ENCODE peak calls at places on chromosomes 7 and 10, in five cellular contexts. One of them, this sample, is unnamed.

GRCh38 chr7:30226593-30227268 is 57.7 kb upstream of the ZNRF2 start:
- DNase-seq in NB4: no peak
- DNase-seq in tibial artery: no peak
- DNase-seq in fibroblast of lung: no peak
- DNase-seq in cardiac fibroblast: no peak
- DNase-seq in this sample: no peak

GRCh38 chr7:44376429-44377133 is 51.2 kb upstream of the CAMK2B start:
- DNase-seq in NB4: no peak
- DNase-seq in cardiac fibroblast: no peak
- DNase-seq in fibroblast of lung: no peak
- DNase-seq in tibial artery: no peak
- DNase-seq in this sample: no peak

GRCh38 chr10:17409170-17409733 is 45.1 kb downstream of the ST8SIA6 start:
- DNase-seq in cardiac fibroblast: peak; percentile 39
- DNase-seq in tibial artery: no peak
- DNase-seq in NB4: no peak
- DNase-seq in fibroblast of lung: peak; percentile 20
- DNase-seq in this sample: peak; percentile 6

GRCh38 chr10:35129185-35129674 is 2.6 kb downstream of the CREM start:
- DNase-seq in cardiac fibroblast: no peak
- DNase-seq in NB4: no peak
- DNase-seq in fibroblast of lung: no peak
- DNase-seq in tibial artery: no peak
- DNase-seq in this sample: no peak

GRCh38 chr7:68805159-68805558 is 793.1 kb upstream of the AUTS2 start:
- DNase-seq in tibial artery: no peak
- DNase-seq in cardiac fibroblast: no peak
- DNase-seq in fibroblast of lung: no peak
- DNase-seq in NB4: no peak
- DNase-seq in this sample: peak; percentile 40

GRCh38 chr10:43683451-43684197 is 34.9 kb upstream of the ZNF32 start:
- DNase-seq in cardiac fibroblast: peak; percentile 22
- DNase-seq in tibial artery: no peak
- DNase-seq in fibroblast of lung: no peak
- DNase-seq in NB4: peak; percentile 49
- DNase-seq in this sample: no peak

GRCh38 chr7:12133865-12134264 is 77.2 kb upstream of the TMEM106B start:
- DNase-seq in fibroblast of lung: no peak
- DNase-seq in NB4: no peak
- DNase-seq in tibial artery: no peak
- DNase-seq in cardiac fibroblast: no peak
- DNase-seq in this sample: no peak

GRCh38 chr7:157991351-157991750 is 596.3 kb downstream of the PTPRN2 start:
- DNase-seq in cardiac fibroblast: no peak
- DNase-seq in tibial artery: no peak
- DNase-seq in fibroblast of lung: no peak
- DNase-seq in NB4: no peak
- DNase-seq in this sample: no peak

GRCh38 chr7:133724148-133724547 is 403.0 kb upstream of the LRGUK start:
- DNase-seq in tibial artery: no peak
- DNase-seq in fibroblast of lung: no peak
- DNase-seq in NB4: no peak
- DNase-seq in cardiac fibroblast: no peak
- DNase-seq in this sample: no peak

GRCh38 chr7:18064242-18064838 is 36.7 kb upstream of the PRPS1L1 start:
- DNase-seq in fibroblast of lung: no peak
- DNase-seq in tibial artery: no peak
- DNase-seq in NB4: peak; percentile 50
- DNase-seq in cardiac fibroblast: peak; percentile 29
- DNase-seq in this sample: peak; percentile 5

GRCh38 chr10:56823849-56824248 is 462.8 kb upstream of the ZWINT start:
- DNase-seq in NB4: peak; percentile 46
- DNase-seq in tibial artery: no peak
- DNase-seq in fibroblast of lung: no peak
- DNase-seq in cardiac fibroblast: no peak
- DNase-seq in this sample: no peak

GRCh38 chr7:1533569-1534329 is 3.2 kb downstream of the MAFK start:
- DNase-seq in NB4: no peak
- DNase-seq in tibial artery: peak; percentile 64
- DNase-seq in fibroblast of lung: peak; percentile 80
- DNase-seq in cardiac fibroblast: peak; percentile 67
- DNase-seq in this sample: peak; percentile 87

GRCh38 chr10:43219848-43220247 is 47.0 kb downstream of the RASGEF1A start:
- DNase-seq in tibial artery: no peak
- DNase-seq in fibroblast of lung: no peak
- DNase-seq in cardiac fibroblast: no peak
- DNase-seq in NB4: no peak
- DNase-seq in this sample: no peak

GRCh38 chr7:38978474-38978873 is 765 bp downstream of the POU6F2 start:
- DNase-seq in fibroblast of lung: no peak
- DNase-seq in cardiac fibroblast: no peak
- DNase-seq in tibial artery: no peak
- DNase-seq in NB4: no peak
- DNase-seq in this sample: no peak

GRCh38 chr7:36308031-36308430 is 81.6 kb upstream of the ANLN start:
- DNase-seq in NB4: no peak
- DNase-seq in tibial artery: no peak
- DNase-seq in fibroblast of lung: no peak
- DNase-seq in cardiac fibroblast: no peak
- DNase-seq in this sample: peak; percentile 29

GRCh38 chr10:78178940-78179339 is 145.3 kb downstream of the RPS24 start:
- DNase-seq in fibroblast of lung: peak; percentile 33
- DNase-seq in NB4: no peak
- DNase-seq in tibial artery: no peak
- DNase-seq in cardiac fibroblast: peak; percentile 50
- DNase-seq in this sample: no peak

GRCh38 chr10:17431871-17432311 is 22.5 kb downstream of the ST8SIA6 start:
- DNase-seq in fibroblast of lung: peak; percentile 46
- DNase-seq in cardiac fibroblast: peak; percentile 14
- DNase-seq in tibial artery: no peak
- DNase-seq in NB4: no peak
- DNase-seq in this sample: peak; percentile 42

DNA sequence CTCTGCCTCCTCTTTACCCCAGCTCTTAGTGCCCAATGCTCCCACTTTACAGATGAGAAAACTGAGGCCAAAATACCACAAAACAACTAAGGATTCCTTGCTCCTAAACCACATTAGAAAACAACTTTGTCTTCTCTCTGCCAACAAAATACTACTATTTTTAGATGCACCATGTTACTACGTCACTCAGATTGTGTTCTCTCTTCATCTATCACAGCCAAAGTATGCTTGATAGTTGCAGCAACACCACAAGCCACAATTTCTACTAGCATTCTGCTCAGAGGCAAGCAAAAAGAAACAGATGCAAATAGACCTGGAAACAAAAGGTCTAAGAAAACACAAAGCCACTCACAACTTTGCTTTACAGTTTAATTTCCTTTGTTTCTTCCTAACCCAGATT is 3.3 kb upstream of the PDE1C start:
- DNase-seq in cardiac fibroblast: peak; percentile 44
- DNase-seq in NB4: no peak
- DNase-seq in tibial artery: no peak
- DNase-seq in fibroblast of lung: peak; percentile 8
- DNase-seq in this sample: peak; percentile 65
- H3K4me3 ChIP-seq in cardiac fibroblast: no peak overlapping the region
- H3K4me3 ChIP-seq in NB4: no peak overlapping the region
- H3K4me3 ChIP-seq in tibial artery: no peak overlapping the region
- H3K4me3 ChIP-seq in fibroblast of lung: no peak overlapping the region
- H3K4me3 ChIP-seq in this sample: no peak overlapping the region

DNA sequence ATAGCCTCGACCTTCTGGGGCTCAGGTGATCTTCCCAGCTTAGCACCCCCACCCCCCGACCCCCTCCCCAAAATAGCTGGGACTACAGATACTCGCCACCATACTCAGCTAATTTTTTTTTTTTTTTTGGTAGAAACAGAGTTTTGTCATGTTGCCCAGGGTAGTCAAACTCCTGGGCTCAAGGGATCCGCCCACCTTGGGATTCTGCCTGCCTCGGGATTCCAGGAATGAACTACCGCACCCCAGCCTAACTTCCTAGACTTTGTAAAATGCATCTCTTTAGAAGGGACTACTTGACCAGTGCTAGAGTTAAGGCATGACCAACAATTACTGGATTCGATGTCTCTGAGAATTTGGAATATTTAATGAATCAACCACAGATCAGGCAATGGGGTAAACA is 85.9 kb downstream of the MDFIC start:
- DNase-seq in tibial artery: no peak
- DNase-seq in NB4: no peak
- DNase-seq in cardiac fibroblast: peak; percentile 28
- DNase-seq in fibroblast of lung: no peak
- DNase-seq in this sample: no peak
- TF ChIP-seq CTCF in tibial artery: no peak
- TF ChIP-seq CTCF in NB4: no peak
- TF ChIP-seq CTCF in cardiac fibroblast: no peak
- TF ChIP-seq CTCF in fibroblast of lung: no peak
- TF ChIP-seq CTCF in this sample: no peak

DNA sequence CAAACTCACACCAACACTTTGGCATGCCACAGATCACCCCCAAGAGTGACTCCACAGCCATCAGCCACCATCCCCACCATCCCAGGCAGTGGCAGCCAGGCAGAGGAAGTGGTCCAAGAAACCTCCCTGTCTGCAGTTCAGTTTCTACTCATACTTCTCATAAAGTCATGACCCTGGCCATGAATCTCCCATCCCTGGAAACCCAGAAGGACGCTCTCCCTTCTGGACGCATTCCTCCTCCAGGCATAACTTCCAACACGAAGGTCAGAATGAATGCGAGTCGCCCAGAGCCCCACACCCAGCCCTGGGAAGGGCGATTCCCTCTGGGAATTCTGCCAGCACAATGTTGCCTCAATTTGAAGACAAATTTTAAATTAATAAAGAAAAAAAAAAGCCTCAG is 307.8 kb downstream of the FRMD4A start:
- DNase-seq in fibroblast of lung: peak; percentile 69
- DNase-seq in cardiac fibroblast: peak; percentile 30
- DNase-seq in tibial artery: no peak
- DNase-seq in NB4: no peak
- DNase-seq in this sample: no peak
- H3K4me3 ChIP-seq in fibroblast of lung: no peak overlapping the region
- H3K4me3 ChIP-seq in cardiac fibroblast: no peak overlapping the region
- H3K4me3 ChIP-seq in tibial artery: no peak overlapping the region
- H3K4me3 ChIP-seq in NB4: no peak overlapping the region
- H3K4me3 ChIP-seq in this sample: no peak overlapping the region

DNA sequence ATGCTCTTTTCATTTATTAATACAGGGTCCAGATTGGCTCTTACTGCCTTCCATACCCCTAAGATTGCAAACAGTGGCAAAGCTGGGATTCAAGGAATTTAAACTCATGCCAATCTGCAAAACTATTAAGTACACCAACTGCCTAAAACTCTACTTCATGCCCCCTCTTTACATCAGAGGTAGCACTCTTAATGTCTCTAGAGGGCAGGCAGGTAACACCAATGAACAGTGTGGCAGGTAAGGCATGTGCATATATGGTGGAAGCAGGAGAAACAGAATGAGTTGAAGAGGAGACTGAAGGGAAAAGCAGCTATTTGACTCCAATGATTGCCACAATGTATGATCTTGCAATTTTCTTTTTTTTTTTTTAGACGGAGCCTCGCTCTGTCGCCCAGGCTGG is 156.7 kb downstream of the BTAF1 start:
- DNase-seq in tibial artery: no peak
- DNase-seq in fibroblast of lung: no peak
- DNase-seq in NB4: no peak
- DNase-seq in cardiac fibroblast: no peak
- DNase-seq in this sample: no peak
- TF ChIP-seq CTCF in tibial artery: no peak
- TF ChIP-seq CTCF in fibroblast of lung: no peak
- TF ChIP-seq CTCF in NB4: no peak
- TF ChIP-seq CTCF in cardiac fibroblast: no peak
- TF ChIP-seq CTCF in this sample: no peak